ENCODE peak calls at places on chromosomes 1 and 21, in five cellular contexts. E, J, N, U and L are unnamed samples.

GRCh38 chr1:115113781-115114180 is 24.5 kb upstream of the TSPAN2 start:
- DNase-seq in J (no peak), N (no peak), E (no peak), U (no peak), L (no peak)

GRCh38 chr1:43585596-43585995 is 54.9 kb downstream of the PTPRF start:
- DNase-seq in U (no peak), E (no peak), N (no peak), J (no peak), L (no peak)

GRCh38 chr1:19390901-19391595 is 78.9 kb downstream of the SLC66A1 start:
- DNase-seq in E (peak; percentile 85), U (peak; percentile 54), J (peak; percentile 42), N (peak; percentile 69), L (no peak)

GRCh38 chr1:145990249-145991097 is 5.9 kb downstream of the TXNIP start:
- DNase-seq in N (peak; percentile 29), E (no peak), U (no peak), J (no peak), L (peak; percentile 27)

GRCh38 chr1:93123141-93123783 is 44.2 kb downstream of the MTF2 start:
- DNase-seq in J (no peak), U (no peak), N (no peak), E (no peak), L (no peak)

GRCh38 chr1:147252540-147252939 is 10.1 kb downstream of the CHD1L start:
- DNase-seq in U (no peak), J (no peak), N (no peak), E (no peak), L (no peak)

GRCh38 chr1:39116116-39116607 is 88.3 kb upstream of the MACF1 start:
- DNase-seq in E (no peak), N (no peak), J (no peak), U (no peak), L (no peak)

GRCh38 chr1:247845011-247845692 is 3.5 kb upstream of the OR11L1 start:
- DNase-seq in E (no peak), J (no peak), U (no peak), N (no peak), L (no peak)

GRCh38 chr1:31216016-31216415 is 23.7 kb downstream of the NKAIN1 start:
- DNase-seq in E (no peak), U (no peak), J (no peak), N (no peak), L (peak; percentile 89)

GRCh38 chr1:47794081-47794480 is 203.1 kb downstream of the TRABD2B start:
- DNase-seq in N (no peak), J (no peak), E (no peak), U (no peak), L (no peak)

GRCh38 chr21:21921410-21922232 is 923.4 kb downstream of the NCAM2 start:
- DNase-seq in U (no peak), N (no peak), J (no peak), E (no peak), L (no peak)

GRCh38 chr1:154746620-154747299 is 123.3 kb downstream of the KCNN3 start:
- DNase-seq in U (no peak), E (no peak), N (no peak), J (no peak), L (peak; percentile 30)

GRCh38 chr1:193537266-193538003 is 351.0 kb upstream of the B3GALT2 start:
- DNase-seq in N (peak; percentile 91), U (peak; percentile 69), E (no peak), J (peak; percentile 79), L (no peak)

GRCh38 chr1:8631163-8631562 is 186.3 kb downstream of the RERE start:
- DNase-seq in U (no peak), E (no peak), J (no peak), N (no peak), L (no peak)

GRCh38 chr21:33133912-33134311 is 64.0 kb downstream of the OLIG1 start:
- DNase-seq in U (no peak), J (no peak), N (no peak), E (no peak), L (no peak)

GRCh38 chr1:8259498-8260290 is 58.2 kb upstream of the SLC45A1 start:
- DNase-seq in E (no peak), U (no peak), N (no peak), J (no peak), L (peak; percentile 60)

GRCh38 chr1:167533851-167534300 is 15.5 kb upstream of the CD247 start:
- DNase-seq in E (no peak), J (peak; percentile 60), N (peak; percentile 78), U (peak; percentile 51), L (peak; percentile 85)

GRCh38 chr1:102879439-102879993 is 228.8 kb downstream of the COL11A1 start:
- DNase-seq in N (no peak), E (no peak), J (no peak), U (no peak), L (no peak)

GRCh38 chr1:14765773-14766172 is 167.3 kb downstream of the KAZN start:
- DNase-seq in J (no peak), N (no peak), E (no peak), U (no peak), L (no peak)

GRCh38 chr1:7218210-7218832 is 433.1 kb downstream of the CAMTA1 start:
- DNase-seq in E (no peak), U (no peak), J (peak; percentile 4), N (peak; percentile 57), L (no peak)

GRCh38 chr1:162327144-162327790 is 49.4 kb downstream of the SPATA46 start:
- DNase-seq in J (no peak), E (no peak), N (no peak), U (no peak), L (no peak)

GRCh38 chr1:204473415-204473965 is 21.1 kb downstream of the PIK3C2B start:
- DNase-seq in E (no peak), U (no peak), N (no peak), J (no peak), L (no peak)

GRCh38 chr1:19400875-19401854 is 84.2 kb downstream of the CAPZB start:
- DNase-seq in E (no peak), J (no peak), N (no peak), U (no peak), L (no peak)

GRCh38 chr1:56564615-56565014 is 14.7 kb downstream of the PLPP3 start:
- DNase-seq in N (no peak), E (no peak), J (no peak), U (no peak), L (no peak)

GRCh38 chr1:59150537-59151386 is 146.1 kb upstream of the FGGY start:
- DNase-seq in U (no peak), N (peak; percentile 42), E (peak; percentile 98), J (peak; percentile 44), L (peak; percentile 99)

GRCh38 chr1:218867941-218868656 is 305.6 kb upstream of the LYPLAL1 start:
- DNase-seq in J (no peak), E (no peak), U (no peak), N (no peak), L (no peak)

GRCh38 chr1:168396940-168397680 is 116.4 kb downstream of the TBX19 start:
- DNase-seq in E (no peak), U (no peak), N (no peak), J (no peak), L (no peak)

GRCh38 chr21:42383331-42383730 is 12.5 kb downstream of the TMPRSS3 start:
- DNase-seq in N (no peak), E (no peak), U (no peak), J (no peak), L (no peak)

GRCh38 chr21:38761531-38761930 is 44.2 kb upstream of the ETS2 start:
- DNase-seq in E (no peak), N (no peak), U (no peak), J (no peak), L (peak; percentile 21)

GRCh38 chr1:244329591-244330317 is 122.0 kb downstream of the ADSS2 start:
- DNase-seq in J (no peak), U (no peak), E (no peak), N (no peak), L (no peak)

GRCh38 chr1:101360506-101360905 is 123.7 kb downstream of the S1PR1 start:
- DNase-seq in E (no peak), U (no peak), N (no peak), J (no peak), L (no peak)

GRCh38 chr1:201876148-201876547 is 12.6 kb upstream of the SHISA4 start:
- DNase-seq in E (no peak), U (no peak), J (no peak), N (no peak), L (no peak)

GRCh38 chr1:45682942-45683341 is 3.4 kb downstream of the GPBP1L1 start:
- DNase-seq in U (no peak), J (no peak), N (no peak), E (no peak), L (no peak)

GRCh38 chr1:228367798-228368791 is 38.5 kb downstream of the TRIM11 start:
- DNase-seq in J (no peak), N (no peak), U (no peak), E (no peak), L (no peak)

GRCh38 chr1:203325004-203325417 is 19.7 kb downstream of the BTG2 start:
- DNase-seq in N (peak; percentile 83), J (peak; percentile 81), U (peak; percentile 49), E (no peak), L (no peak)

GRCh38 chr1:68049941-68050878 is at the start of gene DIRAS3:
- DNase-seq in U (no peak), E (no peak), N (no peak), J (peak; percentile 18), L (no peak)

GRCh38 chr1:41658444-41659158 is 174.1 kb upstream of the EDN2 start:
- DNase-seq in U (no peak), N (peak; percentile 25), E (no peak), J (no peak), L (no peak)

GRCh38 chr1:83761084-83761760 is 237.7 kb downstream of the TTLL7 start:
- DNase-seq in N (peak; percentile 57), E (no peak), U (no peak), J (peak; percentile 21), L (no peak)

GRCh38 chr21:42311816-42312625 is 3.2 kb downstream of the TFF3 start:
- DNase-seq in E (no peak), U (no peak), N (no peak), J (no peak), L (peak; percentile 49)

GRCh38 chr1:231628207-231628876 is 1.8 kb downstream of the DISC1 start:
- DNase-seq in J (peak; percentile 77), U (peak; percentile 57), N (peak; percentile 88), E (no peak), L (no peak)